ENCODE peak calls at places on chromosomes 5 and 9, in five cellular contexts. X is uterus, W is esophagus muscularis mucosa, L is suprapubic skin, T is breast epithelium. A is an unnamed sample. For H3K27me3, the result is how much of the 10 kb centered on the place peaks cover.

GRCh38 chr5:67221487-67222242 is 25.1 kb upstream of the CD180 start:
- DNase-seq in X (no peak), T (no peak), L (no peak), W (no peak), A (peak)

GRCh38 chr5:44914221-44914620 is 105.5 kb downstream of the MRPS30 start:
- DNase-seq in X (no peak), T (no peak), W (no peak), L (no peak), A (no peak)

GRCh38 chr5:128763324-128763723 is 202.0 kb upstream of the SLC27A6 start:
- DNase-seq in W (no peak), L (no peak), X (no peak), T (no peak), A (no peak)

GRCh38 chr5:108233617-108234016 is 148.3 kb downstream of the FBXL17 start:
- DNase-seq in L (no peak), X (no peak), W (no peak), T (no peak), A (no peak)

GRCh38 chr9:125141751-125142150 is 1.6 kb downstream of the SCAI start:
- DNase-seq in W (no peak), L (no peak), T (no peak), X (no peak), A (no peak)

GRCh38 chr5:58582004-58582403 is 871 bp upstream of the RAB3C start:
- DNase-seq in L (no peak), W (no peak), T (no peak), X (no peak), A (no peak)

GRCh38 chr5:53406630-53407316 is 73.7 kb upstream of the FST start:
- DNase-seq in T (no peak), W (no peak), X (no peak), L (no peak), A (no peak)

GRCh38 chr5:68250662-68251298 is 35.2 kb downstream of the PIK3R1 start:
- DNase-seq in L (no peak), T (no peak), W (no peak), X (no peak), A (no peak)

GRCh38 chr9:127773245-127773644 is 5.2 kb downstream of the SH2D3C start:
- DNase-seq in X (no peak), W (no peak), T (no peak), L (no peak), A (no peak)

GRCh38 chr5:160534125-160534524 is 112.5 kb downstream of the PTTG1 start:
- DNase-seq in L (no peak), T (no peak), X (no peak), W (no peak), A (no peak)

GRCh38 chr5:133814152-133814551 is 154.3 kb downstream of the C5orf15 start:
- DNase-seq in T (no peak), W (no peak), L (no peak), X (no peak), A (no peak)

GRCh38 chr9:111348821-111349271 is 18.8 kb upstream of the OR2K2 start:
- DNase-seq in L (no peak), W (no peak), X (no peak), T (no peak), A (peak)

GRCh38 chr5:159056201-159056600 is 43.5 kb downstream of the EBF1 start:
- DNase-seq in W (no peak), L (no peak), T (no peak), X (no peak), A (no peak)

GRCh38 chr5:73434921-73435320 is 13.7 kb downstream of the FOXD1 start:
- DNase-seq in X (no peak), T (no peak), W (no peak), L (no peak), A (no peak)

GRCh38 chr9:13567833-13568232 is 288.3 kb upstream of the MPDZ start:
- DNase-seq in W (no peak), X (no peak), T (no peak), L (no peak), A (no peak)

GRCh38 chr9:119588874-119589560 is 219.8 kb upstream of the BRINP1 start:
- DNase-seq in W (no peak), T (no peak), L (no peak), X (no peak), A (no peak)

GRCh38 chr9:2817987-2818386 is 25.9 kb downstream of the PUM3 start:
- DNase-seq in T (no peak), X (no peak), L (no peak), W (no peak), A (no peak)

GRCh38 chr9:94638335-94639044 is 828 bp downstream of the FBP1 start:
- DNase-seq in L (no peak), W (no peak), T (no peak), X (no peak), A (no peak)

GRCh38 chr5:93022770-93023169 is 558.2 kb downstream of the NR2F1-AS1 start:
- DNase-seq in T (no peak), W (no peak), L (no peak), X (no peak), A (no peak)

GRCh38 chr5:180159756-180160155 is 49.3 kb downstream of the RASGEF1C start:
- DNase-seq in X (no peak), L (no peak), W (no peak), T (peak), A (no peak)

GRCh38 chr5:106269252-106269843 is 1401.4 kb downstream of the EFNA5 start:
- DNase-seq in X (no peak), L (no peak), T (no peak), W (no peak), A (no peak)

GRCh38 chr9:132575005-132575609 is 7.3 kb upstream of the BARHL1 start:
- DNase-seq in W (no peak), X (no peak), T (no peak), L (no peak), A (peak)

GRCh38 chr5:178667109-178667508 is 40.3 kb upstream of the CLK4 start:
- DNase-seq in T (no peak), X (no peak), W (no peak), L (no peak), A (no peak)

GRCh38 chr9:99140685-99141314 is 35.9 kb downstream of the TGFBR1 start:
- DNase-seq in X (peak), L (no peak), T (no peak), W (no peak), A (peak)

GRCh38 chr5:133398646-133399081 is 213.7 kb downstream of the FSTL4 start:
- DNase-seq in T (no peak), X (no peak), W (peak), L (no peak), A (no peak)

GRCh38 chr9:127991017-127991756 is 10.4 kb upstream of the EEIG1 start:
- DNase-seq in X (no peak), L (no peak), T (no peak), W (no peak), A (peak)

GRCh38 chr9:114852050-114852594 is 46.3 kb upstream of the TNFSF15 start:
- DNase-seq in X (peak), L (no peak), T (no peak), W (peak), A (no peak)

GRCh38 chr5:87361031-87361443 is 51.7 kb downstream of the CCNH start:
- DNase-seq in X (peak), T (no peak), L (no peak), W (no peak), A (no peak)

GRCh38 chr9:120942186-120943001 is 15.8 kb upstream of the TRAF1 start:
- DNase-seq in X (no peak), T (no peak), W (no peak), L (no peak), A (no peak)

GRCh38 chr5:96292582-96293247 is 140.3 kb downstream of the PCSK1 start:
- DNase-seq in W (no peak), X (no peak), T (no peak), L (no peak), A (no peak)

GRCh38 chr9:126303488-126303887 is 23.1 kb upstream of the MVB12B start:
- DNase-seq in X (no peak), T (no peak), W (no peak), L (no peak), A (no peak)

GRCh38 chr9:83992407-83992806 is 11.8 kb downstream of the RMI1 start:
- DNase-seq in L (no peak), X (no peak), W (no peak), T (no peak), A (no peak)

GRCh38 chr9:137776306-137776995 is 101.1 kb upstream of the CACNA1B start:
- DNase-seq in W (no peak), L (no peak), X (no peak), T (no peak), A (no peak)
- TF ChIP-seq POLR2A in W (no peak), L (no peak), X (no peak), T (no peak), A (no peak)

GRCh38 chr9:124045076-124045829 is 33.7 kb downstream of the LHX2 start:
- DNase-seq in X (peak), T (peak), L (peak), W (no peak), A (peak)
- H3K27ac ChIP-seq in X (peak), T (peak), L (peak), W (peak), A (no peak)

DNA sequence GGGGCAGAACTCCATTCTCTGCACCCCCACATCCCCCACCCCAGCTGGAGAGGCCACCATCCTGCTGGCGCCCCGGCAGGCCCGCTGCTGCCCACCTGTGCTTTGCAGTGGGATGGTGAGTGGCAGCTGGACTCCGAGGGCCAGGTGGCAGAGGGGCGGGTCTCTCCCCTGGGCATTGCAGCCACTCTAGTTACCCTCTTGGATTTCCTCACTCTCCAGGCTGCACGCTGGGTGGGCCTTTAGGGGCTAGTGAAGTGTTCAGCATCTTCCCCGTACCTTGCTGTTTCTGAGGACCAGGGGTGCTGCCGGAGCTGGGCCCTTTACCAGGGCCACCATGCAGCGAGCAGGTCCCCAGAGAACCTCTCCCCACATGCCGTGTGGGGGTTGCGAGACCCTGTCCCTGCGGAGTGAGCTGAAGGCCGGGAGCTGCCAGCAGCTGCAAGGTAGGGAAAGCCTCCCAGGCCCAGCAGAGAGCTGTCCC is 88.4 kb upstream of the SH3PXD2B start:
- DNase-seq in L (peak), T (peak), W (peak), X (peak), A (no peak)
- H3K27me3 ChIP-seq in L (under half), T (under half), W (under half), X (under half), A (under half)

GRCh38 chr5:1484416-1485319 is 39.1 kb downstream of the LPCAT1 start:
- DNase-seq in X (no peak), T (no peak), L (no peak), W (no peak), A (no peak)
- TF ChIP-seq POLR2A in X (no peak), T (no peak), L (no peak), W (no peak), A (no peak)

GRCh38 chr5:50712479-50712878 is 46.0 kb downstream of the PARP8 start:
- DNase-seq in X (no peak), L (no peak), W (no peak), T (no peak), A (no peak)

GRCh38 chr5:50715001-50715400 is 48.6 kb downstream of the PARP8 start:
- DNase-seq in W (no peak), X (no peak), L (no peak), T (no peak), A (no peak)

GRCh38 chr5:50709471-50709870 is 43.0 kb downstream of the PARP8 start:
- DNase-seq in X (no peak), T (no peak), L (no peak), W (no peak), A (no peak)

GRCh38 chr5:50710838-50711237 is 44.4 kb downstream of the PARP8 start:
- DNase-seq in W (no peak), T (no peak), L (no peak), X (no peak), A (no peak)

GRCh38 chr5:50711280-50711679 is 44.8 kb downstream of the PARP8 start:
- DNase-seq in W (no peak), T (no peak), L (no peak), X (no peak), A (peak)
- H3K27ac ChIP-seq in W (no peak), T (no peak), L (no peak), X (no peak), A (peak)

GRCh38 chr9:77981907-77982306 is 49.7 kb downstream of the GNAQ start:
- DNase-seq in T (no peak), W (no peak), X (no peak), L (no peak), A (no peak)
- H3K27me3 ChIP-seq in T (under half), W (under half), X (under half), L (under half), A (under half)

DNA sequence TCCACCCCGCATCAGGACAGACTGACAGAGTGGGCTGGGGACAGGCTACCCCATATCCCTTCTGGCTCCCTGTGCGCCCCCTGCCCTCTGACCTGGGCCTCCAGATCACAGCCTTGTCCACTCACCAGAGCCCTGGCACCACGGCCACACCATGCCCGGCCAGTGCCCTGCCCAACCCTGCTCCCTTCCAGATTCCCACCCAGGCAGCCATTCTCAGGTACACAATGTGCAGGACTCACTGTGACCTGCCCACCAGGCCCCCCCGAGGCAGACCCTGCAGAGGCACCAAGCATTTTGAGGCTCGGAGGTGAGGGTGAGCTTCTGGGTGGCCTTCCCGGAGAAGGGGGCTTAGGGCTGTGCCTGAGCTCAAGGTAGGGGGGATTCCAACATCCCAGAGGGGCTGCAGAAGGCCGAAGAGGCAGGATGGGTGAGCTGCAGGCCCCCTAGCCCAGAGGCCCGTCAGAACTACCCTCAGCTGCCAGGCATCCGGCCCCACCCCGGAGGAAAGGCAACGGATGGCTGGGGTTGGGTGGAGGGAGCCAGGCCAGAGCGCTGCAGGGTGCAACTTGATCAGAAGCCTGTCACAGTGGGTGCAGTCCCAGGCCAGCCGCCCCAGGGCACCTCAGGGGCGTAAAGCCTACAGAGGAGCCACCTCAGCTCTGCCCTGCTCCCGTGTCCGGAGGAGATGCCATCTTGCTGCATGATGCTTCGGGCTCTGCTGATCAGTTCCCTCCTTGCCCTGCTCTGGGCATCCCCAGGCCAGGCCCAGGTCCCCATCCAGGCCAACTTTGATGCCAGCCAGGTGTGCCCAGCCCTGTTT is at the start of gene LCNL1:
- DNase-seq in L (no peak), T (no peak), X (no peak), W (no peak), A (no peak)
- TF ChIP-seq POLR2A in L (no peak), T (no peak), X (no peak), W (no peak), A (no peak)

GRCh38 chr9:19493845-19494244 is 85.0 kb downstream of the ACER2 start:
- DNase-seq in X (no peak), L (no peak), W (no peak), T (no peak), A (no peak)
- H3K27ac ChIP-seq in X (peak), L (peak), W (peak), T (peak), A (peak)

GRCh38 chr5:168867271-168867670 is 288.1 kb upstream of the PANK3 start:
- DNase-seq in W (no peak), X (no peak), L (no peak), T (no peak), A (no peak)

GRCh38 chr5:168872246-168872645 is 293.1 kb upstream of the PANK3 start:
- DNase-seq in X (no peak), L (no peak), T (no peak), W (no peak), A (no peak)

GRCh38 chr5:168865973-168866372 is 286.8 kb upstream of the PANK3 start:
- DNase-seq in T (no peak), L (no peak), W (no peak), X (no peak), A (no peak)

GRCh38 chr5:168870914-168871313 is 291.7 kb upstream of the PANK3 start:
- DNase-seq in T (no peak), X (no peak), W (no peak), L (no peak), A (no peak)

DNA sequence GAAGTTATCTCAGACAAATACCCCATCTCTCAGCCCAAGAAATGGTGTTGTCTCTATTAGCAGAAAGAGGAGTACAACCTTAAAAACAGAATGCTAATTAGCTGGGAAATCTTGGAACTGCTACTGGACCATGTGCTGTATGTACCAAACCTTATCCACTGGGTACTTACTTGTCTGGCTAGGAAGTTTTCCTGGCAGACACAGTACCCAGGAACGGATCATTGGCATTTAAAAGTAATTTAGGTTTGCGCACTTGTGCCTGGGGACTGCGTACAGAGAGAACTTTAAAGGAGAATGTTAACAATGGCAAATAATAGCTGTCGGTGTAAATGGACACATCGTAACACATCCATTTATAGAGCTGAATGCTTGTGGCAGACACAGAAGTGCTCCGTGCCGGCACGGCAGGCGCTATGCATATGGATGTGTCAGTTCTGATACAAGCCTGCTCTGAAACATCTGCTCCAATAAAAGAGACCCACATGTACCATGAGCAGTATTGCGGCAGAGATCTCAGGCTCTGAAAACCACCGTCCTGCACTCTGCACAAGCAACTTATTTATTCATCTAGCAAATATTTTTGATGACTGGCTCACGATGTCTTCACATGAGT is 290.6 kb upstream of the PANK3 start:
- DNase-seq in W (no peak), T (no peak), X (no peak), L (no peak), A (no peak)
- H3K27me3 ChIP-seq in W (under half), T (under half), X (under half), L (under half), A (under half)